ENCODE peak calls at places on chromosome 15, in five cellular contexts. P, X, S, L and Z are unnamed samples.

GRCh38 chr15:90266485-90266884 is 1.0 kb downstream of the NGRN start:
- DNase-seq in P (no peak), X (no peak), S (peak; percentile 28), L (no peak), Z (no peak)

GRCh38 chr15:29322407-29322806 is 52.8 kb upstream of the NSMCE3 start:
- DNase-seq in P (no peak), X (no peak), S (no peak), L (no peak), Z (no peak)

GRCh38 chr15:77860101-77860691 is 217.3 kb downstream of the TBC1D2B start:
- DNase-seq in P (no peak), X (no peak), S (no peak), L (no peak), Z (no peak)

GRCh38 chr15:38217788-38218609 is 34.6 kb upstream of the SPRED1 start:
- DNase-seq in P (no peak), X (no peak), S (no peak), L (no peak), Z (no peak)

GRCh38 chr15:37096878-37097568 is 3.3 kb downstream of the MEIS2 start:
- DNase-seq in P (no peak), X (no peak), S (no peak), L (no peak), Z (peak; percentile 23)

GRCh38 chr15:30649952-30650929 is 24.3 kb downstream of the ARHGAP11B start:
- DNase-seq in P (no peak), X (no peak), S (no peak), L (peak; percentile 24), Z (no peak)

GRCh38 chr15:59174846-59175831 is 31.5 kb upstream of the LDHAL6B start:
- DNase-seq in P (no peak), X (peak; percentile 47), S (peak; percentile 37), L (peak; percentile 23), Z (no peak)

GRCh38 chr15:80514071-80514780 is 110.0 kb downstream of the ARNT2 start:
- DNase-seq in P (peak; percentile 43), X (no peak), S (no peak), L (no peak), Z (no peak)

GRCh38 chr15:57090460-57090859 is 172.0 kb downstream of the TCF12 start:
- DNase-seq in P (no peak), X (no peak), S (no peak), L (no peak), Z (no peak)

GRCh38 chr15:95610945-95611344 is 719.6 kb upstream of the NR2F2 start:
- DNase-seq in P (no peak), X (no peak), S (no peak), L (no peak), Z (no peak)

DNA sequence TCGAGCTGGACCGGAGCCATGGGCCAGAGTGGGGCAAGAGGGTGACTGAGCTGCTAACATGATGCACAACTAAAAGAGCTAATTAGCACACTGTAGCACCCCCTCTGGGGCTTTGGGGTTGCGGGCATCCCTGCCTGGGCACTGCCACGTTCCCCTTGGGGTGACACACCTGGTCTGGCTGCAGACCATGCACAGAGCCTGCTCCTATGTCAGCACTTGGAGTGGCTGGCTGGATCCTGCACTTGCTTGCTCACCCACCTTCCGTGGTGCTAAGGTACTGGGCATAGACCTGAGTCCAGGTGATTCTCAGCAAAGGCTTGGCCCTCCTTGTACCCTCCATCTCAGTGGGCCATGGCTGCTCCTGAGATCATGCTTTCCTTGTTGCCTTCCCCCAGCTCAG is 12.8 kb upstream of the SPTBN5 start:
- DNase-seq in P (no peak), X (no peak), S (no peak), L (no peak), Z (no peak)
- TF ChIP-seq POLR2A in P (no peak), X (no peak), S (no peak), L (peak; percentile 45), Z (no peak)

GRCh38 chr15:61049934-61050333 is 179.2 kb downstream of the RORA start:
- DNase-seq in P (no peak), X (peak; percentile 24), S (peak; percentile 44), L (no peak), Z (peak; percentile 14)
- TF ChIP-seq POLR2A in P (no peak), X (no peak), S (no peak), L (no peak), Z (no peak)

DNA sequence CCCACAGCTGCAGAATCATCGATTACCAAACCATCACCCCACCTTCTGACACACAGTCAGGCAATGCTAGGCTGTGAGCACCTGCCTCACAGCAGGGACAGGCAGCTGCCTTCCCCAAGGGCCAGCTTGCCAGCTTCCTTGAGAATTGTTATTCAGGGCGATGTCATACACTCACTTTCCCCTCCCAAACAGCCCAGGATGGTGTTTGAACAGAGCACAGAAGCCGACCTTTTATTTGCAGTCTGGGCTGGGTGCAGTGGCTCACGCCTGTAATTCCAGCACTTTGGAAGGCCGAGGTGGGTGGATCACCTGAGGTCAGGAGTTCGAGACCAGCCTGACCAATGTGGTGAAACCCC is 84.5 kb upstream of the HERC1 start:
- DNase-seq in P (no peak), X (no peak), S (no peak), L (no peak), Z (no peak)
- TF ChIP-seq POLR2A in P (no peak), X (no peak), S (no peak), L (no peak), Z (no peak)

GRCh38 chr15:84983299-84983698 is 1.6 kb downstream of the PDE8A start:
- DNase-seq in P (no peak), X (no peak), S (no peak), L (no peak), Z (no peak)

GRCh38 chr15:84981711-84982300 is at the start of gene PDE8A:
- DNase-seq in P (no peak), X (no peak), S (peak; percentile 60), L (peak; percentile 41), Z (peak; percentile 21)

GRCh38 chr15:84981054-84981710 is 474 bp upstream of the PDE8A start:
- DNase-seq in P (no peak), X (peak; percentile 89), S (peak; percentile 97), L (peak; percentile 94), Z (peak; percentile 78)

GRCh38 chr15:84983711-84984110 is 2.1 kb downstream of the PDE8A start:
- DNase-seq in P (no peak), X (no peak), S (no peak), L (no peak), Z (no peak)

GRCh38 chr15:84982301-84982920 is 755 bp downstream of the PDE8A start:
- DNase-seq in P (no peak), X (peak; percentile 70), S (peak; percentile 48), L (no peak), Z (no peak)
- TF ChIP-seq POLR2A in P (no peak), X (no peak), S (no peak), L (peak; percentile 37), Z (no peak)

GRCh38 chr15:69317392-69317841 is 18.7 kb downstream of the PAQR5 start:
- DNase-seq in P (no peak), X (no peak), S (no peak), L (no peak), Z (no peak)
- TF ChIP-seq POLR2A in P (no peak), X (no peak), S (no peak), L (no peak), Z (no peak)

GRCh38 chr15:60346653-60347052 is 51.1 kb downstream of the ANXA2 start:
- DNase-seq in P (no peak), X (no peak), S (no peak), L (no peak), Z (no peak)

GRCh38 chr15:60345616-60346015 is 52.2 kb downstream of the ANXA2 start:
- DNase-seq in P (no peak), X (no peak), S (no peak), L (no peak), Z (no peak)

GRCh38 chr15:60347480-60348069 is 50.2 kb downstream of the ANXA2 start:
- DNase-seq in P (no peak), X (no peak), S (no peak), L (no peak), Z (no peak)

GRCh38 chr15:60344987-60345386 is 52.8 kb downstream of the ANXA2 start:
- DNase-seq in P (no peak), X (no peak), S (no peak), L (no peak), Z (no peak)

DNA sequence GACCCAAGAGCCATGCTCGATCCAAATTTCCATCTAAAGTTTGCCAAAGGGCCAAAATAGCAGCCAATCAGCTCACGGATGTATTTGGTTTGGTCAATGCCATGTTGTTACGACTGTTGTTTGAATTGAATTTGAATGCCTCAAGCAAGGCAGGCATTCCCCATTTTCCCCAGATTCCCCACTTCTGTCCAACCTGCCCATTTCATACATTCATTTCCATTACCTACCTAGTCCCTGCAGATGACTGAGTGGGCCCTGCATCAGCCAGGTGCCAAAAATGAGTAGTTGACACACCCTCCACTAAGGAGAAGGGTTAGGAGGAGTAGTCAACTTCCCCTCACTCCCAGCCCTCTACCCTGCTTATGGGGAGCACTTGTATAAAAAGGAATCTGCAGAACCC is 51.7 kb downstream of the ANXA2 start:
- DNase-seq in P (no peak), X (no peak), S (no peak), L (no peak), Z (no peak)
- TF ChIP-seq POLR2A in P (no peak), X (no peak), S (no peak), L (no peak), Z (no peak)

GRCh38 chr15:84818221-84819131 is 1.3 kb downstream of the ALPK3 start:
- DNase-seq in P (no peak), X (peak; percentile 74), S (no peak), L (no peak), Z (no peak)
- TF ChIP-seq POLR2A in P (no peak), X (no peak), S (no peak), L (no peak), Z (no peak)

DNA sequence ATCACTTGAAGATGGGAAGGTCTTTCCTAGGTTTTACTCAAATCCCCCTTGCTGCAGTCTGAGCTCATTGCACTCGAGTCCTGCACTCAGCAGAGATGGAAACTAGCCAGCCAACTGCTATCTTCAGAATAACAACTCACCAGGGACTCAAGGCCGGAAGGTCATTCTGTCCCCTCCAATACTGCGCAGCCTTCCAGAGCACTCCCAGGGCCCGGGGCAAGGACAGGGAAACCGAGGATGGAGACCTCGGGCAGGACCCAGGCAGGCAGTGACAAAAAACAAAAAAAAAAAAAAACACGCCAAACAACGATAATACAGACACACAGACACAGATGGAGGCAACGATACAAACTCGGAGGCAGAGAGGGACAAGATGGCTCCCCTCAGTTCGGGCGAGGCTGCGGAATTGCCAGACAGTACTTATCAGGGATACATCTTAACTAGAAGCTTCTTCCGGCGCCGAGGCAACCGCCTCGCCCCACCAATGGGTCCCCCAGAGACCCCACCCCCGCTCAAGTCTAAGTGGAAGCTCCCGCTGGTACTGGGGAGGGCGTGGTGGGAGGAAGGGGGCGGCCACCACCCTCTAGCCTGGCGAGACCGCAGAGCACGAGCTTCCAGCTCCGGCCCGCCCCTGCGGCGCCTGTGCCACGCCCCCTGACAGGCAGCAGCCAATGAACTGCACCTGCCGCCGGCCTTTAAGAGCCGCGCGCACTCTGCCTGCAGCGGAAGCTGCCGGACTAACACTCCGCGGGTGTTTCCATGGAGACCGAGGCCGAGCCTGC is 7.0 kb upstream of the MAP1A start:
- DNase-seq in P (no peak), X (peak; percentile 97), S (peak; percentile 99), L (peak; percentile 95), Z (peak; percentile 91)
- TF ChIP-seq POLR2A in P (peak; percentile 45), X (peak; percentile 38), S (no peak), L (peak; percentile 47), Z (peak; percentile 25)

DNA sequence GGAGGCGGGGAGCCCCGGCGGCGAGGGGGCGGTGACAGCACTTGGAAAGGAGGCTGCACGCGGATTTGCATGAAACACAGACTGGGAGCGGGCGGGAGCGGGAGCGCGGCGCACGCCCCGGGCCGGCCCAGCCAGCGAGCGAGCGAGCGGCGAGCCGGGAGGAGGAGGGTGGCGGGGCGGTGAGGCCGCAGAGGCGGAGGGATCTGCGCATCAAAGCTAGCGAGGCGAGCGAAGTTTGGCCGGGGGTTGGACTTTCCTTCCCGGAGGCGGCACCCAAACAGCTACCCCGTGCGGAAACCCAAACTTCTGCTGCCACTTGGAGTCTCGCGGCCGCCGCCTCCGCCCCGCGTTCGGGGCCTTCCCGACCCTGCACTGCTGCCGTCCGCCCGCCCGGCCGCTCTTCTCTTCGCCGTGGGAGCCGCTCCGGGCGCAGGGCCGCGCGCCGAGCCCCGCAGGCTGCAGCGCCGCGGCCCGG is at the start of gene SMAD3:
- DNase-seq in P (no peak), X (peak; percentile 86), S (peak; percentile 92), L (peak; percentile 78), Z (peak; percentile 59)
- TF ChIP-seq POLR2A in P (peak; percentile 53), X (peak; percentile 82), S (peak; percentile 46), L (peak; percentile 81), Z (peak; percentile 81)